ENCODE peak calls at places on chromosomes 12 and 14, in four cellular contexts. N, B, F and X are unnamed samples.

GRCh38 chr14:59631237-59631636 is 54.6 kb upstream of the CCDC175 start:
- DNase-seq in N (peak; percentile 55), B (no peak), F (no peak), X (peak; percentile 68)

GRCh38 chr12:124993568-124994434 is at the start of gene BRI3BP:
- DNase-seq in F (peak; percentile 89), N (peak; percentile 65), B (peak; percentile 67), X (peak; percentile 60)

GRCh38 chr12:103503546-103504480 is 8.0 kb upstream of the C12orf42 start:
- DNase-seq in B (peak; percentile 20), N (peak; percentile 58), F (peak; percentile 74), X (peak; percentile 73)

GRCh38 chr14:54805521-54806322 is 96.9 kb downstream of the GCH1 start:
- DNase-seq in F (peak; percentile 92), N (peak; percentile 90), B (peak; percentile 63), X (peak; percentile 90)

GRCh38 chr12:50840809-50841487 is 1.8 kb upstream of the TMPRSS12 start:
- DNase-seq in N (no peak), B (no peak), F (no peak), X (no peak)

GRCh38 chr12:98951401-98951800 is 306.3 kb downstream of the APAF1 start:
- DNase-seq in F (no peak), B (no peak), N (no peak), X (no peak)

GRCh38 chr14:62006116-62006737 is 244.0 kb downstream of the SNAPC1 start:
- DNase-seq in B (no peak), F (no peak), N (no peak), X (no peak)

GRCh38 chr12:15956010-15956409 is 44.9 kb downstream of the DERA start:
- DNase-seq in B (no peak), F (no peak), N (no peak), X (no peak)

GRCh38 chr12:107634530-107634929 is 51.1 kb upstream of the PWP1 start:
- DNase-seq in F (no peak), B (no peak), N (peak; percentile 20), X (peak; percentile 79)

GRCh38 chr14:104314251-104314941 is 176.0 kb downstream of the KIF26A start:
- DNase-seq in F (no peak), B (no peak), N (no peak), X (peak; percentile 23)

GRCh38 chr14:61712137-61712536 is 16.8 kb downstream of the HIF1A start:
- DNase-seq in F (no peak), N (no peak), B (no peak), X (no peak)

GRCh38 chr12:79514730-79515525 is 175.8 kb downstream of the PAWR start:
- DNase-seq in F (no peak), N (no peak), B (no peak), X (no peak)

GRCh38 chr12:89883630-89884364 is 175.2 kb upstream of the ATP2B1 start:
- DNase-seq in B (no peak), F (no peak), N (peak; percentile 76), X (peak; percentile 59)

GRCh38 chr12:47820631-47821345 is 1.1 kb upstream of the HDAC7 start:
- DNase-seq in F (no peak), B (no peak), N (peak; percentile 88), X (peak; percentile 90)

GRCh38 chr12:12540261-12541013 is 22.2 kb downstream of the DUSP16 start:
- DNase-seq in F (no peak), B (no peak), N (no peak), X (no peak)

GRCh38 chr14:95941897-95942296 is 65.3 kb downstream of the TUNAR start:
- DNase-seq in F (no peak), N (no peak), B (no peak), X (no peak)

GRCh38 chr12:114982760-114983159 is 298.8 kb upstream of the TBX3 start:
- DNase-seq in F (no peak), B (no peak), N (peak; percentile 48), X (no peak)